ENCODE peak calls at places on chromosome 21, in nine cellular contexts. One of them, this sample, is unnamed.

GRCh38 chr21:15207231-15207630 is 142.4 kb upstream of the NRIP1 start:
- DNase-seq in T-helper 1 cell: no peak
- DNase-seq in DMS79: no peak
- DNase-seq in activated CD4-positive, CD25-positive, alpha-beta regulatory T cell: no peak
- DNase-seq in AG10803: no peak
- DNase-seq in effector CD4-positive, alpha-beta T cell: no peak
- DNase-seq in COR-L47: no peak
- DNase-seq in endodermal cell: no peak
- DNase-seq in HT-29: no peak
- DNase-seq in this sample: no peak

GRCh38 chr21:34834307-34834706 is 165.5 kb downstream of the CLIC6 start:
- DNase-seq in T-helper 1 cell: no peak
- DNase-seq in DMS79: no peak
- DNase-seq in activated CD4-positive, CD25-positive, alpha-beta regulatory T cell: no peak
- DNase-seq in AG10803: no peak
- DNase-seq in effector CD4-positive, alpha-beta T cell: no peak
- DNase-seq in COR-L47: no peak
- DNase-seq in endodermal cell: no peak
- DNase-seq in HT-29: no peak
- DNase-seq in this sample: no peak

GRCh38 chr21:23496729-23497128 is 2110.6 kb downstream of the MRPL39 start:
- DNase-seq in T-helper 1 cell: no peak
- DNase-seq in DMS79: no peak
- DNase-seq in activated CD4-positive, CD25-positive, alpha-beta regulatory T cell: no peak
- DNase-seq in AG10803: no peak
- DNase-seq in effector CD4-positive, alpha-beta T cell: no peak
- DNase-seq in COR-L47: no peak
- DNase-seq in endodermal cell: no peak
- DNase-seq in HT-29: no peak
- DNase-seq in this sample: no peak

GRCh38 chr21:32386195-32386870 is 6.5 kb downstream of the URB1 start:
- DNase-seq in T-helper 1 cell: no peak
- DNase-seq in DMS79: no peak
- DNase-seq in activated CD4-positive, CD25-positive, alpha-beta regulatory T cell: no peak
- DNase-seq in AG10803: peak; percentile 69
- DNase-seq in effector CD4-positive, alpha-beta T cell: no peak
- DNase-seq in COR-L47: no peak
- DNase-seq in endodermal cell: no peak
- DNase-seq in HT-29: no peak
- DNase-seq in this sample: no peak

GRCh38 chr21:42220138-42220701 is 1.3 kb downstream of the ABCG1 start:
- DNase-seq in T-helper 1 cell: peak; percentile 74
- DNase-seq in DMS79: peak; percentile 76
- DNase-seq in activated CD4-positive, CD25-positive, alpha-beta regulatory T cell: peak; percentile 59
- DNase-seq in AG10803: peak; percentile 25
- DNase-seq in effector CD4-positive, alpha-beta T cell: peak; percentile 75
- DNase-seq in COR-L47: peak; percentile 66
- DNase-seq in endodermal cell: peak; percentile 84
- DNase-seq in HT-29: peak; percentile 84
- DNase-seq in this sample: peak; percentile 22

GRCh38 chr21:45319461-45320211 is 31.9 kb upstream of the POFUT2 start:
- DNase-seq in T-helper 1 cell: no peak
- DNase-seq in DMS79: no peak
- DNase-seq in activated CD4-positive, CD25-positive, alpha-beta regulatory T cell: no peak
- DNase-seq in AG10803: peak; percentile 57
- DNase-seq in effector CD4-positive, alpha-beta T cell: no peak
- DNase-seq in COR-L47: no peak
- DNase-seq in endodermal cell: peak; percentile 51
- DNase-seq in HT-29: no peak
- DNase-seq in this sample: no peak

GRCh38 chr21:35503646-35504045 is 454.5 kb upstream of the RUNX1 start:
- DNase-seq in T-helper 1 cell: no peak
- DNase-seq in DMS79: no peak
- DNase-seq in activated CD4-positive, CD25-positive, alpha-beta regulatory T cell: peak; percentile 13
- DNase-seq in AG10803: peak; percentile 53
- DNase-seq in effector CD4-positive, alpha-beta T cell: no peak
- DNase-seq in COR-L47: no peak
- DNase-seq in endodermal cell: peak; percentile 61
- DNase-seq in HT-29: no peak
- DNase-seq in this sample: no peak

GRCh38 chr21:41217656-41218380 is 49.9 kb downstream of the BACE2 start:
- DNase-seq in T-helper 1 cell: no peak
- DNase-seq in DMS79: no peak
- DNase-seq in activated CD4-positive, CD25-positive, alpha-beta regulatory T cell: no peak
- DNase-seq in AG10803: no peak
- DNase-seq in effector CD4-positive, alpha-beta T cell: no peak
- DNase-seq in COR-L47: no peak
- DNase-seq in endodermal cell: peak; percentile 68
- DNase-seq in HT-29: no peak
- DNase-seq in this sample: no peak

GRCh38 chr21:31158789-31159581 is 120.7 kb upstream of the KRTAP19-8 start:
- DNase-seq in T-helper 1 cell: no peak
- DNase-seq in DMS79: no peak
- DNase-seq in activated CD4-positive, CD25-positive, alpha-beta regulatory T cell: no peak
- DNase-seq in AG10803: no peak
- DNase-seq in effector CD4-positive, alpha-beta T cell: no peak
- DNase-seq in COR-L47: no peak
- DNase-seq in endodermal cell: peak; percentile 57
- DNase-seq in HT-29: no peak
- DNase-seq in this sample: no peak

GRCh38 chr21:41536076-41536826 is 28.3 kb upstream of the TMPRSS2 start:
- DNase-seq in T-helper 1 cell: no peak
- DNase-seq in DMS79: no peak
- DNase-seq in activated CD4-positive, CD25-positive, alpha-beta regulatory T cell: no peak
- DNase-seq in AG10803: no peak
- DNase-seq in effector CD4-positive, alpha-beta T cell: no peak
- DNase-seq in COR-L47: no peak
- DNase-seq in endodermal cell: no peak
- DNase-seq in HT-29: peak; percentile 82
- DNase-seq in this sample: no peak

GRCh38 chr21:36859744-36860501 is 106.5 kb downstream of the HLCS start:
- DNase-seq in T-helper 1 cell: no peak
- DNase-seq in DMS79: no peak
- DNase-seq in activated CD4-positive, CD25-positive, alpha-beta regulatory T cell: no peak
- DNase-seq in AG10803: peak; percentile 47
- DNase-seq in effector CD4-positive, alpha-beta T cell: no peak
- DNase-seq in COR-L47: no peak
- DNase-seq in endodermal cell: peak; percentile 90
- DNase-seq in HT-29: peak; percentile 59
- DNase-seq in this sample: no peak

GRCh38 chr21:41501919-41502318 is 6.0 kb downstream of the TMPRSS2 start:
- DNase-seq in T-helper 1 cell: no peak
- DNase-seq in DMS79: no peak
- DNase-seq in activated CD4-positive, CD25-positive, alpha-beta regulatory T cell: no peak
- DNase-seq in AG10803: no peak
- DNase-seq in effector CD4-positive, alpha-beta T cell: no peak
- DNase-seq in COR-L47: no peak
- DNase-seq in endodermal cell: no peak
- DNase-seq in HT-29: peak; percentile 42
- DNase-seq in this sample: no peak

GRCh38 chr21:19853709-19854575 is 1144.3 kb upstream of the NCAM2 start:
- DNase-seq in T-helper 1 cell: no peak
- DNase-seq in DMS79: no peak
- DNase-seq in activated CD4-positive, CD25-positive, alpha-beta regulatory T cell: no peak
- DNase-seq in AG10803: no peak
- DNase-seq in effector CD4-positive, alpha-beta T cell: no peak
- DNase-seq in COR-L47: no peak
- DNase-seq in endodermal cell: peak; percentile 55
- DNase-seq in HT-29: no peak
- DNase-seq in this sample: no peak

GRCh38 chr21:43959231-43960041 is 52.7 kb upstream of the TRAPPC10 start:
- DNase-seq in T-helper 1 cell: no peak
- DNase-seq in DMS79: no peak
- DNase-seq in activated CD4-positive, CD25-positive, alpha-beta regulatory T cell: no peak
- DNase-seq in AG10803: no peak
- DNase-seq in effector CD4-positive, alpha-beta T cell: no peak
- DNase-seq in COR-L47: no peak
- DNase-seq in endodermal cell: no peak
- DNase-seq in HT-29: no peak
- DNase-seq in this sample: no peak

GRCh38 chr21:38853421-38853919 is 47.7 kb downstream of the ETS2 start:
- DNase-seq in T-helper 1 cell: no peak
- DNase-seq in DMS79: peak; percentile 41
- DNase-seq in activated CD4-positive, CD25-positive, alpha-beta regulatory T cell: no peak
- DNase-seq in AG10803: peak; percentile 81
- DNase-seq in effector CD4-positive, alpha-beta T cell: no peak
- DNase-seq in COR-L47: no peak
- DNase-seq in endodermal cell: no peak
- DNase-seq in HT-29: peak; percentile 56
- DNase-seq in this sample: no peak

GRCh38 chr21:38352536-38353219 is 95.9 kb downstream of the KCNJ15 start:
- DNase-seq in T-helper 1 cell: no peak
- DNase-seq in DMS79: no peak
- DNase-seq in activated CD4-positive, CD25-positive, alpha-beta regulatory T cell: no peak
- DNase-seq in AG10803: peak; percentile 79
- DNase-seq in effector CD4-positive, alpha-beta T cell: peak; percentile 7
- DNase-seq in COR-L47: peak; percentile 56
- DNase-seq in endodermal cell: peak; percentile 92
- DNase-seq in HT-29: peak; percentile 52
- DNase-seq in this sample: no peak

GRCh38 chr21:45405271-45405818 is 380 bp downstream of the COL18A1 start:
- DNase-seq in T-helper 1 cell: no peak
- DNase-seq in DMS79: no peak
- DNase-seq in activated CD4-positive, CD25-positive, alpha-beta regulatory T cell: no peak
- DNase-seq in AG10803: no peak
- DNase-seq in effector CD4-positive, alpha-beta T cell: no peak
- DNase-seq in COR-L47: no peak
- DNase-seq in endodermal cell: peak; percentile 67
- DNase-seq in HT-29: no peak
- DNase-seq in this sample: no peak

GRCh38 chr21:18147678-18148077 is 97.0 kb upstream of the CHODL start:
- DNase-seq in T-helper 1 cell: no peak
- DNase-seq in DMS79: no peak
- DNase-seq in activated CD4-positive, CD25-positive, alpha-beta regulatory T cell: no peak
- DNase-seq in AG10803: no peak
- DNase-seq in effector CD4-positive, alpha-beta T cell: no peak
- DNase-seq in COR-L47: no peak
- DNase-seq in endodermal cell: no peak
- DNase-seq in HT-29: no peak
- DNase-seq in this sample: no peak

GRCh38 chr21:26137379-26138060 is 33.0 kb downstream of the APP start:
- DNase-seq in T-helper 1 cell: no peak
- DNase-seq in DMS79: no peak
- DNase-seq in activated CD4-positive, CD25-positive, alpha-beta regulatory T cell: no peak
- DNase-seq in AG10803: no peak
- DNase-seq in effector CD4-positive, alpha-beta T cell: no peak
- DNase-seq in COR-L47: no peak
- DNase-seq in endodermal cell: no peak
- DNase-seq in HT-29: no peak
- DNase-seq in this sample: no peak

GRCh38 chr21:19049567-19049966 is 646.0 kb upstream of the TMPRSS15 start:
- DNase-seq in T-helper 1 cell: no peak
- DNase-seq in DMS79: no peak
- DNase-seq in activated CD4-positive, CD25-positive, alpha-beta regulatory T cell: no peak
- DNase-seq in AG10803: no peak
- DNase-seq in effector CD4-positive, alpha-beta T cell: no peak
- DNase-seq in COR-L47: no peak
- DNase-seq in endodermal cell: no peak
- DNase-seq in HT-29: no peak
- DNase-seq in this sample: no peak

GRCh38 chr21:21547368-21547953 is 549.3 kb downstream of the NCAM2 start:
- DNase-seq in T-helper 1 cell: no peak
- DNase-seq in DMS79: no peak
- DNase-seq in activated CD4-positive, CD25-positive, alpha-beta regulatory T cell: no peak
- DNase-seq in AG10803: no peak
- DNase-seq in effector CD4-positive, alpha-beta T cell: no peak
- DNase-seq in COR-L47: no peak
- DNase-seq in endodermal cell: no peak
- DNase-seq in HT-29: no peak
- DNase-seq in this sample: no peak

GRCh38 chr21:27057997-27058396 is 91.1 kb upstream of the ADAMTS5 start:
- DNase-seq in T-helper 1 cell: no peak
- DNase-seq in DMS79: no peak
- DNase-seq in activated CD4-positive, CD25-positive, alpha-beta regulatory T cell: no peak
- DNase-seq in AG10803: no peak
- DNase-seq in effector CD4-positive, alpha-beta T cell: no peak
- DNase-seq in COR-L47: no peak
- DNase-seq in endodermal cell: no peak
- DNase-seq in HT-29: no peak
- DNase-seq in this sample: no peak

GRCh38 chr21:38229260-38229877 is 27.4 kb upstream of the KCNJ15 start:
- DNase-seq in T-helper 1 cell: no peak
- DNase-seq in DMS79: no peak
- DNase-seq in activated CD4-positive, CD25-positive, alpha-beta regulatory T cell: no peak
- DNase-seq in AG10803: no peak
- DNase-seq in effector CD4-positive, alpha-beta T cell: no peak
- DNase-seq in COR-L47: no peak
- DNase-seq in endodermal cell: peak; percentile 46
- DNase-seq in HT-29: peak; percentile 4
- DNase-seq in this sample: no peak

GRCh38 chr21:16942703-16943102 is 570.1 kb upstream of the CXADR start:
- DNase-seq in T-helper 1 cell: no peak
- DNase-seq in DMS79: no peak
- DNase-seq in activated CD4-positive, CD25-positive, alpha-beta regulatory T cell: no peak
- DNase-seq in AG10803: no peak
- DNase-seq in effector CD4-positive, alpha-beta T cell: no peak
- DNase-seq in COR-L47: peak; percentile 35
- DNase-seq in endodermal cell: peak; percentile 72
- DNase-seq in HT-29: peak; percentile 19
- DNase-seq in this sample: no peak

GRCh38 chr21:42439284-42440186 is 35.8 kb downstream of the UBASH3A start:
- DNase-seq in T-helper 1 cell: no peak
- DNase-seq in DMS79: no peak
- DNase-seq in activated CD4-positive, CD25-positive, alpha-beta regulatory T cell: no peak
- DNase-seq in AG10803: no peak
- DNase-seq in effector CD4-positive, alpha-beta T cell: no peak
- DNase-seq in COR-L47: no peak
- DNase-seq in endodermal cell: no peak
- DNase-seq in HT-29: no peak
- DNase-seq in this sample: no peak

GRCh38 chr21:35265170-35265877 is 216.2 kb upstream of the RUNX1 start:
- DNase-seq in T-helper 1 cell: no peak
- DNase-seq in DMS79: no peak
- DNase-seq in activated CD4-positive, CD25-positive, alpha-beta regulatory T cell: no peak
- DNase-seq in AG10803: peak; percentile 50
- DNase-seq in effector CD4-positive, alpha-beta T cell: no peak
- DNase-seq in COR-L47: no peak
- DNase-seq in endodermal cell: no peak
- DNase-seq in HT-29: no peak
- DNase-seq in this sample: no peak

GRCh38 chr21:39518055-39518844 is 66.5 kb downstream of the SH3BGR start:
- DNase-seq in T-helper 1 cell: peak; percentile 24
- DNase-seq in DMS79: peak; percentile 65
- DNase-seq in activated CD4-positive, CD25-positive, alpha-beta regulatory T cell: no peak
- DNase-seq in AG10803: peak; percentile 32
- DNase-seq in effector CD4-positive, alpha-beta T cell: peak; percentile 26
- DNase-seq in COR-L47: peak; percentile 87
- DNase-seq in endodermal cell: peak; percentile 90
- DNase-seq in HT-29: peak; percentile 72
- DNase-seq in this sample: peak; percentile 42

GRCh38 chr21:46057710-46058241 is 40.1 kb upstream of the COL6A2 start:
- DNase-seq in T-helper 1 cell: no peak
- DNase-seq in DMS79: no peak
- DNase-seq in activated CD4-positive, CD25-positive, alpha-beta regulatory T cell: no peak
- DNase-seq in AG10803: no peak
- DNase-seq in effector CD4-positive, alpha-beta T cell: no peak
- DNase-seq in COR-L47: no peak
- DNase-seq in endodermal cell: peak; percentile 36
- DNase-seq in HT-29: no peak
- DNase-seq in this sample: no peak

GRCh38 chr21:36125513-36126121 is 9.3 kb upstream of the CBR3 start:
- DNase-seq in T-helper 1 cell: peak; percentile 31
- DNase-seq in DMS79: peak; percentile 29
- DNase-seq in activated CD4-positive, CD25-positive, alpha-beta regulatory T cell: peak; percentile 11
- DNase-seq in AG10803: peak; percentile 59
- DNase-seq in effector CD4-positive, alpha-beta T cell: peak; percentile 43
- DNase-seq in COR-L47: peak; percentile 27
- DNase-seq in endodermal cell: peak; percentile 79
- DNase-seq in HT-29: peak; percentile 51
- DNase-seq in this sample: no peak

GRCh38 chr21:46443910-46444309 is 14.8 kb upstream of the DIP2A start:
- DNase-seq in T-helper 1 cell: no peak
- DNase-seq in DMS79: no peak
- DNase-seq in activated CD4-positive, CD25-positive, alpha-beta regulatory T cell: no peak
- DNase-seq in AG10803: no peak
- DNase-seq in effector CD4-positive, alpha-beta T cell: no peak
- DNase-seq in COR-L47: no peak
- DNase-seq in endodermal cell: no peak
- DNase-seq in HT-29: no peak
- DNase-seq in this sample: no peak

GRCh38 chr21:42489991-42490390 is 6.0 kb downstream of the RSPH1 start:
- DNase-seq in T-helper 1 cell: no peak
- DNase-seq in DMS79: no peak
- DNase-seq in activated CD4-positive, CD25-positive, alpha-beta regulatory T cell: no peak
- DNase-seq in AG10803: no peak
- DNase-seq in effector CD4-positive, alpha-beta T cell: no peak
- DNase-seq in COR-L47: no peak
- DNase-seq in endodermal cell: no peak
- DNase-seq in HT-29: no peak
- DNase-seq in this sample: no peak

This sample was measured in DMS 273 treated with DMSO at 0.1 percent for 48 hours.